ENCODE peak calls at places on chromosomes 6 and 20, in six cellular contexts. M, B, V, O, Z and R are unnamed samples.

GRCh38 chr20:45206746-45207145 is at the start of gene SEMG1:
- DNase-seq in M (no peak), B (no peak), V (no peak), O (no peak), Z (no peak), R (no peak)

GRCh38 chr20:50020283-50020682 is 37.5 kb downstream of the SNAI1 start:
- DNase-seq in M (peak; percentile 55), B (no peak), V (no peak), O (no peak), Z (no peak), R (no peak)

GRCh38 chr6:21653902-21654301 is 60.4 kb downstream of the SOX4 start:
- DNase-seq in M (no peak), B (no peak), V (no peak), O (no peak), Z (no peak), R (no peak)

GRCh38 chr6:33885121-33886057 is 81.6 kb upstream of the MLN start:
- DNase-seq in M (peak; percentile 16), B (peak; percentile 15), V (no peak), O (no peak), Z (no peak), R (no peak)

GRCh38 chr6:135540207-135540877 is 42.8 kb upstream of the AHI1 start:
- DNase-seq in M (peak; percentile 21), B (peak; percentile 10), V (no peak), O (no peak), Z (peak; percentile 25), R (no peak)

GRCh38 chr6:147675281-147675680 is 166.8 kb downstream of the SAMD5 start:
- DNase-seq in M (no peak), B (no peak), V (no peak), O (no peak), Z (no peak), R (no peak)

GRCh38 chr6:81171991-81172740 is 580.3 kb downstream of the TENT5A start:
- DNase-seq in M (no peak), B (no peak), V (no peak), O (no peak), Z (peak; percentile 28), R (no peak)

GRCh38 chr20:62317167-62317655 is 14.4 kb downstream of the ADRM1 start:
- DNase-seq in M (no peak), B (no peak), V (no peak), O (no peak), Z (no peak), R (peak; percentile 14)

GRCh38 chr6:28334272-28335039 is 1.5 kb downstream of the ZSCAN31 start:
- DNase-seq in M (no peak), B (no peak), V (no peak), O (no peak), Z (no peak), R (no peak)

GRCh38 chr6:83518946-83519489 is 6.7 kb downstream of the PRSS35 start:
- DNase-seq in M (peak; percentile 4), B (no peak), V (no peak), O (no peak), Z (no peak), R (no peak)

GRCh38 chr20:56247954-56248782 is at the start of gene MC3R:
- DNase-seq in M (peak; percentile 63), B (peak; percentile 78), V (peak; percentile 32), O (peak; percentile 69), Z (peak; percentile 42), R (peak; percentile 12)

GRCh38 chr6:1839315-1839714 is 229.6 kb downstream of the FOXC1 start:
- DNase-seq in M (no peak), B (no peak), V (no peak), O (no peak), Z (no peak), R (no peak)

GRCh38 chr20:23007886-23008285 is 27.2 kb upstream of the SSTR4 start:
- DNase-seq in M (no peak), B (no peak), V (no peak), O (no peak), Z (no peak), R (no peak)

GRCh38 chr6:113782641-113783040 is 74.5 kb upstream of the MARCKS start:
- DNase-seq in M (peak; percentile 9), B (no peak), V (no peak), O (no peak), Z (no peak), R (no peak)

GRCh38 chr20:56601166-56601565 is 27.9 kb upstream of the TFAP2C start:
- DNase-seq in M (no peak), B (no peak), V (no peak), O (no peak), Z (no peak), R (no peak)

GRCh38 chr20:57260959-57261357 is 5.5 kb downstream of the BMP7 start:
- DNase-seq in M (no peak), B (no peak), V (no peak), O (no peak), Z (no peak), R (no peak)

GRCh38 chr6:140572867-140573266 is 1198.4 kb upstream of the CITED2 start:
- DNase-seq in M (no peak), B (no peak), V (no peak), O (no peak), Z (no peak), R (no peak)

GRCh38 chr20:38751360-38751976 is 3.2 kb downstream of the ACTR5 start:
- DNase-seq in M (peak; percentile 52), B (peak; percentile 54), V (no peak), O (no peak), Z (no peak), R (no peak)

GRCh38 chr6:17584241-17584803 is 15.8 kb upstream of the FAM8A1 start:
- DNase-seq in M (peak; percentile 68), B (peak; percentile 79), V (peak; percentile 37), O (no peak), Z (no peak), R (peak; percentile 53)

GRCh38 chr6:162124710-162125435 is 602.7 kb downstream of the PRKN start:
- DNase-seq in M (no peak), B (no peak), V (no peak), O (no peak), Z (no peak), R (no peak)

GRCh38 chr6:57027301-57027700 is 19.2 kb upstream of the KIAA1586 start:
- DNase-seq in M (no peak), B (no peak), V (no peak), O (no peak), Z (no peak), R (no peak)

GRCh38 chr6:144413418-144413817 is 128.3 kb downstream of the UTRN start:
- DNase-seq in M (peak; percentile 51), B (no peak), V (no peak), O (no peak), Z (no peak), R (no peak)

GRCh38 chr6:166333172-166333995 is 9.0 kb downstream of the SFT2D1 start:
- DNase-seq in M (no peak), B (no peak), V (no peak), O (no peak), Z (no peak), R (no peak)

GRCh38 chr6:15411766-15412165 is 165.9 kb downstream of the JARID2 start:
- DNase-seq in M (no peak), B (no peak), V (no peak), O (no peak), Z (no peak), R (no peak)

GRCh38 chr6:15410126-15410391 is 164.2 kb downstream of the JARID2 start:
- DNase-seq in M (no peak), B (no peak), V (no peak), O (no peak), Z (no peak), R (no peak)

GRCh38 chr6:15410752-15411151 is 164.9 kb downstream of the JARID2 start:
- DNase-seq in M (no peak), B (no peak), V (no peak), O (no peak), Z (no peak), R (no peak)

GRCh38 chr6:15413558-15414257 is 167.8 kb downstream of the JARID2 start:
- DNase-seq in M (no peak), B (no peak), V (no peak), O (no peak), Z (no peak), R (no peak)

GRCh38 chr6:15412767-15413166 is 166.9 kb downstream of the JARID2 start:
- DNase-seq in M (no peak), B (no peak), V (no peak), O (no peak), Z (no peak), R (no peak)
- H3K9me3 ChIP-seq in M (no peaks in the 10 kb centered on the region), B (no peaks in the 10 kb centered on the region), V (no peaks in the 10 kb centered on the region), O (no peaks in the 10 kb centered on the region), Z (no peaks in the 10 kb centered on the region), R (no peaks in the 10 kb centered on the region)

DNA sequence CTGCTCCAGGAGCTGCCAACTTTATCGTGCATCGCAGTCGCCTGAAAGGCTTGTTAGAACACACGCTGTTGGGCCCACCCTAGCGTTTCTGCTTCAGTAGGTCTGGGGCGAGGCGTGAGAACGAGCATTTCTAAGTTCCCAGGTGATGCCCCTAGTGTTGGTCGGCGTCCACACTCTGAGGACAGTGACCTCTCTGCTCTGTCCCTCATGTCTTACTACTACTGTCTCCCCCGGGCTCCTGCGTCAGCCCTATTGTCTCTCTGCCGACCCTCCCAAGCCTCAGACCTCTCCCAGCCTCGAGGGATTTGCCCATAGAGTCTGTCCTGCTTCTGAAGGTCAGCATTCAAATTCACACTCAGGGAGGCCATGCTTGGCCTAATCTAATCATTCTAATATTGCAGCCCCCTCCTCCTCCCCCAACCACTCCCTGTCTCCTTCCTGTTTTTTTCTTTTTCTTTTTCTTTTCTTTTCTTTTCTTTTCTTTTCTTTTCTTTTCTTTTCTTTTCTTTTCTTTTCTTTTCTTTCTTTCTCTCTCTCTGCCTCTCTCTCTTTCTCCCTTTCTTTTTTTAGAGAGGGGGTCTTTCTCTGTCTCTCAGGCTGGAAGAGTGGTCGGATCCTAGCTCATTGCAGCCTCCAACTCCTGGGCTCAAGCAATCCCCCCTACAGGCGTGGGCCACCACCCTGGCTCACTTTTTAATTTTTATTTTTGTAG is 873 bp upstream of the ZFP64 start:
- DNase-seq in M (peak; percentile 79), B (no peak), V (no peak), O (peak; percentile 66), Z (peak; percentile 53), R (peak; percentile 44)
- TF ChIP-seq CTCF in M (no peak), B (no peak), V (no peak), O (peak; percentile 21), Z (no peak), R (no peak)

DNA sequence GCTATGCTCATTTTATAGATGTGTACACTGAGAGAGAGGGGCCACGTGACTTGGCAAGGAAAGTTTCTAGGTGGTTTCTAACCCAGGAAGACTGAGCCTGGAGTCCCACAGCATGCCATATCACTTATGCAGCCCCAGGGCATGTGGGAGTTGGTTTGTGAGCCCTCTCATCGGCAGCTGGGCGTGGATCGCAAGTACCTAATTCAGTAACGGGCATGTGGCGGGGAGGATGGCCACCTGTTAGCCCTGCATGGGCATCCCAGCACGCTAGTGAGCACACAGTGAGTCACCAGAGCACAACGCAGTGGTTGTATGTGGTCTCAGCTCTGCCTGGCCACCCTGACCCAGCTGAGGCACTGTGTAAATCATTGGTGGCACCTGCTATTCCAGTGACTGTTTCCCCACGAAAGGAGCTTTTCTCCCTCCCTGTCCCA is 88.3 kb downstream of the NINL start:
- DNase-seq in M (no peak), B (no peak), V (no peak), O (no peak), Z (no peak), R (no peak)
- H3K4me1 ChIP-seq in M (no peaks in the 10 kb centered on the region), B (no peaks in the 10 kb centered on the region), V (no peaks in the 10 kb centered on the region), O (no peaks in the 10 kb centered on the region), Z (no peaks in the 10 kb centered on the region), R (no peaks in the 10 kb centered on the region)

DNA sequence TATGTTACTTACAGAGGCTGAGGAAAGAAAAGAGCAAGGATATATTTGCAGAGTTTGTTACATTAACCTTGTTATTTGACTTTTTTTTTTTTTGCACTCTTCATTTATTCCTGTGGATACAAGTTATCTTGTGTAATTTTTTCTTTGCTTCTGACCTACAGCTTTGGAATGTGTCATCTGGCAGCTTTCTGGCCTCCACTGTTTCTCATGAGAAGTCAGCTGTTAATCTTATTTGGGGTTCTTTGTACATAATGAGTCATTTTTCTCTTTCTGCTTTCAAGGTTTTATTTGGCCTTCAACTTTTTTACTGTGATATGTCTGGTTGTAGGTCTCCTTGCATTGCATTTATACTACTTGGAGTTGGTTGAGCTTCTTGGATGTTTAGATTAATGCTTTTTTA is 333.4 kb downstream of the SMOC2 start:
- DNase-seq in M (no peak), B (no peak), V (no peak), O (no peak), Z (no peak), R (no peak)
- H3K9me3 ChIP-seq in M (no peaks in the 10 kb centered on the region), B (no peaks in the 10 kb centered on the region), V (no peaks in the 10 kb centered on the region), O (peaks cover 4% of the 10 kb centered on the region), Z (peaks cover 29% of the 10 kb centered on the region), R (peaks cover 58% of the 10 kb centered on the region)